ENCODE peak calls at places on chromosomes 7 and 10, in four cellular contexts. One of them, this sample, is unnamed.

GRCh38 chr10:131127610-131128009 is 183.9 kb downstream of the TCERG1L start:
- DNase-seq in GM20000: no peak
- DNase-seq in NCI-H1105: no peak
- DNase-seq in GM23248: no peak
- DNase-seq in this sample: no peak

GRCh38 chr7:121328508-121329459 is at the start of gene WNT16:
- DNase-seq in NCI-H1105: no peak
- DNase-seq in GM20000: no peak
- DNase-seq in GM23248: peak; percentile 26
- DNase-seq in this sample: no peak

GRCh38 chr7:28980504-28981281 is 22.6 kb upstream of the TRIL start:
- DNase-seq in GM23248: peak; percentile 58
- DNase-seq in NCI-H1105: no peak
- DNase-seq in GM20000: no peak
- DNase-seq in this sample: no peak

GRCh38 chr7:72292794-72293193 is 119.3 kb downstream of the CALN1 start:
- DNase-seq in NCI-H1105: no peak
- DNase-seq in GM23248: no peak
- DNase-seq in GM20000: no peak
- DNase-seq in this sample: no peak

GRCh38 chr7:150406565-150407421 is 27.7 kb downstream of the ZNF775 start:
- DNase-seq in GM23248: peak; percentile 27
- DNase-seq in NCI-H1105: no peak
- DNase-seq in GM20000: peak; percentile 76
- DNase-seq in this sample: peak; percentile 86

GRCh38 chr10:93806882-93807281 is 49.1 kb downstream of the LGI1 start:
- DNase-seq in GM23248: no peak
- DNase-seq in GM20000: no peak
- DNase-seq in NCI-H1105: no peak
- DNase-seq in this sample: no peak

GRCh38 chr10:113880236-113880635 is 25.8 kb downstream of the NHLRC2 start:
- DNase-seq in NCI-H1105: no peak
- DNase-seq in GM20000: no peak
- DNase-seq in GM23248: peak; percentile 32
- DNase-seq in this sample: no peak

GRCh38 chr10:11757452-11757819 is 15.3 kb downstream of the ECHDC3 start:
- DNase-seq in NCI-H1105: peak; percentile 82
- DNase-seq in GM23248: peak; percentile 88
- DNase-seq in GM20000: no peak
- DNase-seq in this sample: no peak

This sample was measured in GM12878.